ENCODE peak calls at places on chromosomes 3 and 15, in six cellular contexts. M is PC-3, S is H9, Y is dorsolateral prefrontal cortex, U is OCI-LY7, O is endodermal cell. A is an unnamed sample.
A peak's percentile ranks its signal among the peaks of the same experiment; 100 is the strongest.

GRCh38 chr3:183515968-183516851 is 39.3 kb downstream of the KLHL6 start:
- DNase-seq in M (no peak), S (no peak), Y (no peak), U (peak; percentile 93), O (no peak), A (peak; percentile 86)

GRCh38 chr3:106299300-106300098 is 430.7 kb upstream of the CBLB start:
- DNase-seq in M (no peak), S (no peak), Y (no peak), U (no peak), O (no peak), A (no peak)

GRCh38 chr15:96324192-96324895 is 6.2 kb upstream of the NR2F2 start:
- DNase-seq in M (peak; percentile 53), S (no peak), Y (no peak), U (no peak), O (no peak), A (no peak)

GRCh38 chr15:92667291-92667904 is 11.8 kb upstream of the FAM174B start:
- DNase-seq in M (peak; percentile 63), S (no peak), Y (no peak), U (no peak), O (peak; percentile 72), A (no peak)

GRCh38 chr3:44132061-44132460 is 109.6 kb upstream of the TOPAZ1 start:
- DNase-seq in M (peak; percentile 48), S (no peak), Y (no peak), U (no peak), O (no peak), A (no peak)

GRCh38 chr3:38264307-38264706 is 1.3 kb upstream of the SLC22A13 start:
- DNase-seq in M (no peak), S (no peak), Y (no peak), U (no peak), O (no peak), A (no peak)

GRCh38 chr15:70290708-70291107 is 193.0 kb upstream of the TLE3 start:
- DNase-seq in M (no peak), S (no peak), Y (no peak), U (no peak), O (no peak), A (no peak)

GRCh38 chr3:124352143-124352528 is 360.2 kb upstream of the ROPN1 start:
- DNase-seq in M (no peak), S (no peak), Y (no peak), U (no peak), O (no peak), A (no peak)

GRCh38 chr3:64393193-64393592 is 167.9 kb upstream of the PRICKLE2 start:
- DNase-seq in M (no peak), S (no peak), Y (no peak), U (no peak), O (no peak), A (no peak)

GRCh38 chr3:134685881-134686802 is 35.3 kb upstream of the KY start:
- DNase-seq in M (peak; percentile 72), S (no peak), Y (no peak), U (no peak), O (no peak), A (no peak)

GRCh38 chr3:100957407-100958100 is 35.7 kb downstream of the ABI3BP start:
- DNase-seq in M (no peak), S (no peak), Y (no peak), U (no peak), O (no peak), A (no peak)

GRCh38 chr15:77656294-77656693 is 23.6 kb upstream of the LINGO1 start:
- DNase-seq in M (no peak), S (no peak), Y (peak; percentile 71), U (no peak), O (no peak), A (no peak)

GRCh38 chr15:72474466-72474911 is 359 bp downstream of the ARIH1 start:
- DNase-seq in M (no peak), S (no peak), Y (peak; percentile 49), U (no peak), O (no peak), A (no peak)

GRCh38 chr15:27774638-27775037 is 324.5 kb downstream of the OCA2 start:
- DNase-seq in M (no peak), S (no peak), Y (no peak), U (no peak), O (no peak), A (no peak)

GRCh38 chr3:106006001-106006400 is 137.2 kb upstream of the CBLB start:
- DNase-seq in M (peak; percentile 62), S (no peak), Y (no peak), U (no peak), O (no peak), A (no peak)

GRCh38 chr3:78337801-78338211 is 1297.9 kb downstream of the ROBO2 start:
- DNase-seq in M (peak; percentile 30), S (no peak), Y (no peak), U (no peak), O (no peak), A (no peak)

GRCh38 chr3:134251731-134252391 is 1.2 kb upstream of the RYK start:
- DNase-seq in M (no peak), S (peak; percentile 51), Y (peak; percentile 43), U (no peak), O (peak; percentile 70), A (no peak)

GRCh38 chr15:64837502-64837901 is 4.2 kb upstream of the PLEKHO2 start:
- DNase-seq in M (no peak), S (no peak), Y (no peak), U (no peak), O (no peak), A (no peak)

GRCh38 chr15:40333922-40334492 is 6.7 kb downstream of the CCDC9B start:
- DNase-seq in M (no peak), S (no peak), Y (no peak), U (peak; percentile 9), O (no peak), A (peak; percentile 69)

GRCh38 chr15:28901987-28902745 is 16.4 kb downstream of the APBA2 start:
- DNase-seq in M (no peak), S (peak; percentile 67), Y (no peak), U (no peak), O (peak; percentile 80), A (no peak)

GRCh38 chr15:34987623-34987981 is 485 bp downstream of the ZNF770 start:
- DNase-seq in M (no peak), S (no peak), Y (no peak), U (no peak), O (no peak), A (no peak)

GRCh38 chr15:62578548-62578947 is 413.5 kb upstream of the C2CD4B start:
- DNase-seq in M (no peak), S (no peak), Y (no peak), U (no peak), O (no peak), A (no peak)

GRCh38 chr3:66738625-66739330 is 238.0 kb upstream of the LRIG1 start:
- DNase-seq in M (peak; percentile 57), S (no peak), Y (no peak), U (no peak), O (no peak), A (no peak)

GRCh38 chr15:70121656-70122297 is 24.1 kb upstream of the TLE3 start:
- DNase-seq in M (peak; percentile 71), S (no peak), Y (no peak), U (no peak), O (no peak), A (peak; percentile 69)

GRCh38 chr3:39208463-39209055 is 16.2 kb upstream of the XIRP1 start:
- DNase-seq in M (peak; percentile 76), S (peak; percentile 77), Y (no peak), U (peak; percentile 74), O (peak; percentile 87), A (peak; percentile 82)

GRCh38 chr3:10309736-10310135 is 11.2 kb downstream of the SEC13 start:
- DNase-seq in M (no peak), S (no peak), Y (no peak), U (no peak), O (no peak), A (no peak)

GRCh38 chr3:152206243-152206642 is 62.5 kb upstream of the MBNL1 start:
- DNase-seq in M (no peak), S (no peak), Y (no peak), U (no peak), O (no peak), A (no peak)

GRCh38 chr15:41010335-41010734 is 57.1 kb downstream of the CHAC1 start:
- DNase-seq in M (no peak), S (no peak), Y (no peak), U (no peak), O (no peak), A (peak; percentile 53)

GRCh38 chr15:98803228-98804056 is 155.1 kb downstream of the IGF1R start:
- DNase-seq in M (peak; percentile 78), S (no peak), Y (no peak), U (no peak), O (no peak), A (no peak)

GRCh38 chr3:125381743-125382142 is 6.6 kb upstream of the ZNF148 start:
- DNase-seq in M (peak; percentile 55), S (no peak), Y (no peak), U (peak; percentile 47), O (no peak), A (no peak)

GRCh38 chr3:52237659-52238172 is 1.2 kb downstream of the TWF2 start:
- DNase-seq in M (peak; percentile 91), S (peak; percentile 68), Y (peak; percentile 87), U (no peak), O (peak; percentile 81), A (peak; percentile 79)
- TF ChIP-seq CTCF in M (peak; percentile 20), S (no peak), Y (no peak), U (peak; percentile 12), O (peak; percentile 34), A (no peak)

GRCh38 chr3:27791956-27792355 is 69.8 kb upstream of the EOMES start:
- DNase-seq in M (no peak), S (no peak), Y (no peak), U (no peak), O (no peak), A (no peak)
- TF ChIP-seq CTCF in M (no peak), S (no peak), Y (no peak), U (no peak), O (no peak), A (no peak)

DNA sequence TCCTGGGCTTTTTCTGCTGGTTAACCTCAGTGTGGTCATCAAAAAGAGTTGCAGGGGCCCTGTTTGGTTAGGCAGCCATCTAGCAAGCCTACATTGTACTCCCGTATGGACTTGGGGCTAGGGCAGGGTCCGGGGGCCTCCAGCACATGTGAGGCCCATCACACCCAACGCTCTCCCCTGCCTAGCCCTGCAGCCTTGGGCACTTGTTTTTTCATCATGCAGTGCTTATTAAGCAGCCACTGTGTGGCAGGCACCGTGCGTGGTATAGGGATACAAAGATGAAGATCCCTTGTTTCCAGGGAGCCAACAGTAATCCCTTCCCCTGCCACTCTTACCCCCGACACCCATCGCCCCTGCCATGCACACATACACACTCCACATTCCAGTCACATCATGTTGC is 14.2 kb downstream of the MRAS start:
- DNase-seq in M (no peak), S (no peak), Y (no peak), U (no peak), O (no peak), A (no peak)
- TF ChIP-seq CTCF in M (no peak), S (no peak), Y (no peak), U (no peak), O (no peak), A (no peak)

DNA sequence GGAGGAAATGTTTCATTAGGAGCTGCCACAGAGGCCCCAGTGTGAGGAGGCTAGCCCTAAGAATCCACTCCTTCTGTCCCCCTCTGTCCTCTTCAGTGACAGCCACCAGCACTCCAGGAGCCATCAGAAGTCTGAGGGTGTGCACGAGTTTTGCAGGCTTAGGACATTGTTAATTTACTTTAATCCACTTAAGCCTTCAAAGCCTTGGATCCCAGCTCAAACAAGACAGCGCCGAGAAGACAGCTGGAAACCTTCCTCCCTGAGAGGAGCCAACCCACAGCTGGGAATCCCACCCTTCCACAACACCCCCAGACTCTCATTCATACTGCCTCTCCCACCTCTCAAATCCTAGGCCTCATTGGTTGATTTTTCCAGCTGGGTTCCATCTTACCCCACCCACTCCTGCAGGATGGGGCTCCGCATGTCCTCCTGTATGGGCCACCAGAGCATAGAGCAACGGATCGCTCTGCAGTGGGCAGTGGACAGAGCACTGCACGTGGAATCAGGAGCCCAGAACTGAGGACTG is 80.4 kb downstream of the SEMA5B start:
- DNase-seq in M (no peak), S (no peak), Y (no peak), U (no peak), O (no peak), A (no peak)
- TF ChIP-seq CTCF in M (no peak), S (no peak), Y (no peak), U (no peak), O (no peak), A (no peak)

A was measured in Peyer's patch.